ENCODE peak calls at places on chromosomes 3 and 15, in five cellular contexts. W, X, G, I and S are unnamed samples.

GRCh38 chr15:52181938-52182780 is 9.0 kb downstream of the GNB5 start:
- DNase-seq in W (no peak), X (no peak), G (no peak), I (no peak), S (no peak)

GRCh38 chr15:99603828-99604227 is 38.0 kb downstream of the MEF2A start:
- DNase-seq in W (no peak), X (no peak), G (no peak), I (no peak), S (no peak)

GRCh38 chr3:174441588-174442316 is 417.4 kb upstream of the NAALADL2 start:
- DNase-seq in W (peak; percentile 57), X (no peak), G (peak; percentile 87), I (no peak), S (no peak)

GRCh38 chr3:70990723-70991122 is 592.8 kb downstream of the FOXP1 start:
- DNase-seq in W (no peak), X (no peak), G (no peak), I (no peak), S (no peak)

GRCh38 chr15:56225520-56225919 is 18.2 kb downstream of the RFX7 start:
- DNase-seq in W (no peak), X (no peak), G (no peak), I (no peak), S (no peak)

GRCh38 chr15:29668120-29668602 is 154.1 kb downstream of the TJP1 start:
- DNase-seq in W (peak; percentile 63), X (peak; percentile 86), G (peak; percentile 90), I (peak; percentile 57), S (peak; percentile 56)

GRCh38 chr3:120743556-120744195 is 1.1 kb downstream of the GTF2E1 start:
- DNase-seq in W (no peak), X (no peak), G (no peak), I (no peak), S (peak; percentile 38)

GRCh38 chr15:85777291-85778106 is 17.2 kb downstream of the KLHL25 start:
- DNase-seq in W (no peak), X (no peak), G (no peak), I (no peak), S (no peak)

GRCh38 chr3:70281663-70282062 is 30.8 kb downstream of the MDFIC2 start:
- DNase-seq in W (peak; percentile 16), X (peak; percentile 53), G (no peak), I (no peak), S (no peak)

GRCh38 chr3:76668653-76669052 is 371.2 kb upstream of the ROBO2 start:
- DNase-seq in W (no peak), X (no peak), G (no peak), I (no peak), S (no peak)

GRCh38 chr3:145125307-145125706 is 1035.7 kb downstream of the PLOD2 start:
- DNase-seq in W (no peak), X (no peak), G (no peak), I (no peak), S (no peak)

GRCh38 chr3:177615015-177615414 is 417.7 kb upstream of the TBL1XR1 start:
- DNase-seq in W (peak; percentile 95), X (no peak), G (peak; percentile 98), I (peak; percentile 79), S (no peak)

GRCh38 chr3:36380171-36381031 is at the start of gene STAC:
- DNase-seq in W (no peak), X (peak; percentile 52), G (no peak), I (no peak), S (no peak)

GRCh38 chr15:63600001-63600645 is 2.9 kb downstream of the FBXL22 start:
- DNase-seq in W (no peak), X (peak; percentile 51), G (no peak), I (peak; percentile 25), S (no peak)

GRCh38 chr15:80153900-80154299 is 1.1 kb downstream of the FAH start:
- DNase-seq in W (no peak), X (no peak), G (peak; percentile 51), I (no peak), S (no peak)

GRCh38 chr15:26561130-26561529 is 211.7 kb downstream of the GABRB3 start:
- DNase-seq in W (no peak), X (no peak), G (no peak), I (no peak), S (no peak)

GRCh38 chr3:73500321-73500720 is 124.4 kb downstream of the PDZRN3 start:
- DNase-seq in W (no peak), X (no peak), G (no peak), I (no peak), S (no peak)

GRCh38 chr3:139129892-139130291 is 85.2 kb upstream of the PRR23C start:
- DNase-seq in W (no peak), X (no peak), G (no peak), I (no peak), S (no peak)

GRCh38 chr15:94792166-94792565 is 560.8 kb downstream of the MCTP2 start:
- DNase-seq in W (peak; percentile 60), X (no peak), G (peak; percentile 81), I (no peak), S (no peak)

GRCh38 chr15:70111203-70112017 is 13.7 kb upstream of the TLE3 start:
- DNase-seq in W (peak; percentile 63), X (peak; percentile 75), G (peak; percentile 94), I (peak; percentile 75), S (peak; percentile 56)

GRCh38 chr15:60840306-60840702 is 361.4 kb upstream of the ICE2 start:
- DNase-seq in W (no peak), X (no peak), G (no peak), I (no peak), S (no peak)

GRCh38 chr15:56249080-56249479 is 5.4 kb upstream of the RFX7 start:
- DNase-seq in W (no peak), X (no peak), G (peak; percentile 68), I (peak; percentile 4), S (no peak)

GRCh38 chr3:45092132-45093031 is 53.8 kb downstream of the CDCP1 start:
- DNase-seq in W (no peak), X (peak; percentile 56), G (no peak), I (no peak), S (no peak)

GRCh38 chr3:194141415-194142155 is 5.6 kb downstream of the HES1 start:
- DNase-seq in W (peak; percentile 69), X (peak; percentile 66), G (peak; percentile 80), I (peak; percentile 95), S (no peak)

GRCh38 chr3:37852097-37852496 is 9.6 kb upstream of the CTDSPL start:
- DNase-seq in W (no peak), X (no peak), G (peak; percentile 45), I (no peak), S (no peak)

GRCh38 chr15:94638183-94638582 is 406.8 kb downstream of the MCTP2 start:
- DNase-seq in W (no peak), X (no peak), G (no peak), I (no peak), S (no peak)

GRCh38 chr3:58006661-58007060 is 1.6 kb upstream of the FLNB start:
- DNase-seq in W (no peak), X (no peak), G (no peak), I (no peak), S (no peak)

GRCh38 chr3:73026702-73027101 is 30.1 kb downstream of the PPP4R2 start:
- DNase-seq in W (no peak), X (no peak), G (no peak), I (no peak), S (no peak)

GRCh38 chr3:81554348-81554747 is 207.1 kb downstream of the GBE1 start:
- DNase-seq in W (peak; percentile 20), X (no peak), G (peak; percentile 87), I (peak; percentile 13), S (peak; percentile 47)

GRCh38 chr15:56749982-56750381 is 16.7 kb upstream of the ZNF280D start:
- DNase-seq in W (no peak), X (no peak), G (peak; percentile 66), I (no peak), S (no peak)

GRCh38 chr15:89482139-89482538 is 14.2 kb downstream of the RHCG start:
- DNase-seq in W (no peak), X (no peak), G (no peak), I (no peak), S (no peak)

GRCh38 chr15:89903015-89903857 is 9.4 kb upstream of the AP3S2 start:
- DNase-seq in W (no peak), X (no peak), G (no peak), I (no peak), S (no peak)

GRCh38 chr3:113867506-113867905 is 28.9 kb downstream of the GRAMD1C start:
- DNase-seq in W (peak; percentile 18), X (no peak), G (no peak), I (no peak), S (no peak)

GRCh38 chr15:27815035-27815434 is 284.1 kb downstream of the OCA2 start:
- DNase-seq in W (no peak), X (no peak), G (no peak), I (no peak), S (no peak)

GRCh38 chr3:12350151-12350813 is 61.4 kb downstream of the PPARG start:
- DNase-seq in W (no peak), X (no peak), G (peak; percentile 94), I (no peak), S (no peak)

GRCh38 chr3:59436164-59436958 is 386.5 kb upstream of the CFAP20DC start:
- DNase-seq in W (no peak), X (no peak), G (no peak), I (peak; percentile 7), S (no peak)

GRCh38 chr3:4981688-4982494 is 2.7 kb downstream of the BHLHE40 start:
- DNase-seq in W (no peak), X (no peak), G (peak; percentile 76), I (no peak), S (no peak)
- TF ChIP-seq CTCF in W (peak; percentile 65), X (no peak), G (peak; percentile 47), I (no peak), S (no peak)

DNA sequence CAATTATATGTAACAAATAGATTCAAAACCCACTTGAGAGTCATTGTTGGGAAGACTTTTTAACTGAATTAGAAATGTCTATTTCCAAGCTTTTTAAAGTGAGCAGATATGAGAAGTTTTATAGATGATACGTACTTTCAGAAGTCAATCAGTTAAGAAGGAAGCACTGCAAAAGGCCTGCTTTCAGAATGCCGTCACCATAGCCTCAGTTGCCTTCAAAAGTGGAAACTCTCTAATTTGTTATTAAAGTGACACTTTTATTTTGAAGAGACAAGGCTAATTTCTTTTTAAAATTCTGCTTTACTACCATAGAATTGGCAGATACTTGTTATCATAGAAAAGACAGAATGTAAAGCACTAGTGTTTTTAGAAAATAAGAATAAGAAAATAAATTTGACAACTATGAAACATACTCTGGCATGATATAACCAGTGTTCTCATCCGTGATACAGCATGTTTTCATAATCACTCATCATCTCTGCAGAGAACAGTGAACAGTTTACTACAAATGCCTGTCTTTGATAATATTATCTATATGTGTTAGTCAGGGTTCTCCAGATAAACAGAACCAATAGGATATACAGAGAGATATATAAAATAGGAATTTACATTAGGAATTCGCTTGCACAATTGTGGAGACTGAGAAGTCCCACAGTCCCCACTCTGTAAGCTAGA is 6.9 kb upstream of the PLD1 start:
- DNase-seq in W (no peak), X (no peak), G (no peak), I (no peak), S (no peak)
- H3K4me3 ChIP-seq in W (no peak overlapping the region), X (no peak overlapping the region), G (no peak overlapping the region), I (no peak overlapping the region), S (no peak overlapping the region)

GRCh38 chr3:13479582-13480339 is at the start of gene HDAC11:
- DNase-seq in W (peak; percentile 90), X (peak; percentile 99), G (peak; percentile 96), I (peak; percentile 99), S (peak; percentile 81)
- TF ChIP-seq CTCF in W (no peak), X (no peak), G (no peak), I (peak; percentile 17), S (no peak)

GRCh38 chr3:56819016-56819809 is 17.5 kb upstream of the ARHGEF3 start:
- DNase-seq in W (no peak), X (no peak), G (no peak), I (no peak), S (no peak)
- H3K4me3 ChIP-seq in W (no peak overlapping the region), X (no peak overlapping the region), G (no peak overlapping the region), I (no peak overlapping the region), S (no peak overlapping the region)